ENCODE peak calls at places on chromosomes 3 and 15, in seven cellular contexts. S, Q, F, R, Z, B and C are unnamed samples.

GRCh38 chr15:57861039-57861638 is 154.6 kb downstream of the POLR2M start:
- DNase-seq in S (no peak), R (peak), Z (no peak), Q (peak), B (peak), F (peak), C (no peak)

GRCh38 chr3:71062920-71063767 is 520.4 kb downstream of the FOXP1 start:
- DNase-seq in B (no peak), Z (no peak), Q (no peak), R (no peak), F (no peak), S (no peak), C (no peak)

GRCh38 chr15:74832826-74833225 is 6.4 kb downstream of the CPLX3 start:
- DNase-seq in B (no peak), Q (no peak), S (no peak), F (no peak), R (no peak), Z (no peak), C (no peak)

GRCh38 chr15:83904107-83904720 is 250.3 kb downstream of the ADAMTSL3 start:
- DNase-seq in B (no peak), S (no peak), Z (no peak), R (no peak), Q (no peak), F (peak), C (no peak)

GRCh38 chr15:67826717-67827560 is 1.6 kb downstream of the SKOR1 start:
- DNase-seq in Z (no peak), F (no peak), S (no peak), R (peak), B (no peak), Q (no peak), C (no peak)

GRCh38 chr3:188126931-188127330 is 27.0 kb upstream of the LPP start:
- DNase-seq in Z (no peak), Q (no peak), R (no peak), F (peak), B (no peak), S (peak), C (no peak)

GRCh38 chr3:151197981-151198767 is 4.8 kb downstream of the GPR171 start:
- DNase-seq in S (no peak), Q (no peak), Z (no peak), F (no peak), R (no peak), B (no peak), C (no peak)

GRCh38 chr3:37814547-37814946 is 47.1 kb upstream of the CTDSPL start:
- DNase-seq in R (peak), B (no peak), F (no peak), S (no peak), Z (no peak), Q (no peak), C (no peak)

GRCh38 chr3:140164922-140165590 is 230.1 kb downstream of the CLSTN2 start:
- DNase-seq in S (no peak), B (no peak), Q (no peak), Z (no peak), F (no peak), R (no peak), C (no peak)

GRCh38 chr15:65302061-65302460 is 2.4 kb upstream of the RNU5B-1 start:
- DNase-seq in Q (no peak), R (no peak), Z (no peak), B (no peak), F (no peak), S (no peak), C (no peak)

GRCh38 chr15:48564690-48565089 is 80.8 kb downstream of the FBN1 start:
- DNase-seq in F (no peak), R (no peak), Z (no peak), Q (no peak), B (no peak), S (no peak), C (no peak)

GRCh38 chr15:91291673-91292072 is 191.6 kb downstream of the SV2B start:
- DNase-seq in R (peak), B (no peak), Q (no peak), F (peak), S (no peak), Z (no peak), C (no peak)
- H3K4me3 ChIP-seq in R (no peak), B (no peak), Q (no peak), F (no peak), S (no peak), Z (no peak), C (no peak)

GRCh38 chr3:25018909-25019308 is 409.2 kb upstream of the RARB start:
- DNase-seq in R (no peak), Z (no peak), F (no peak), B (no peak), Q (no peak), S (no peak), C (no peak)

GRCh38 chr3:25019506-25019905 is 408.6 kb upstream of the RARB start:
- DNase-seq in R (no peak), Z (no peak), S (no peak), Q (no peak), B (no peak), F (no peak), C (no peak)

GRCh38 chr3:25027639-25028038 is 400.4 kb upstream of the RARB start:
- DNase-seq in Q (no peak), S (no peak), Z (no peak), B (no peak), R (no peak), F (no peak), C (no peak)

DNA sequence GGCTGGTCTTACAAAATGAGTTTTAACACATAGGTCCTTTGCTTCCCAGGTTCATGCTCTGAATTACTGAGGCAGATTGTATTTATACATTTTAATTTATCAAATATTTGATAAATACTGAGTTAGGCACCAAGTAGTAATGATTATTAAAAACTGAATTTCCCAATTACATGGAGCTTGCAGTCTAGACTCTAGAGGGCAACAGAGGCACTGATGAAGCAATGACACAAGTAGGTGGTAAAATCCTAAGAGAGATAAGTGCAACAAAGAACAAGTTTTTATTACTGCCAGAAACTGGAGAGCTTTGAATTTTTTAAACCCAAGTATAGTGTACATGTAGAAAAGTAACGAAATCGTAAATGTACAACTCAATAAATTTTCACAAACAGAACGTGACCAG is 406.2 kb upstream of the RARB start:
- DNase-seq in R (no peak), B (no peak), S (no peak), F (no peak), Q (no peak), Z (no peak), C (no peak)
- TF ChIP-seq CTCF in R (peak), B (no peak), S (peak), F (peak), Q (no peak), Z (no peak), C (peak)

GRCh38 chr3:180196658-180197057 is 159.9 kb upstream of the PEX5L start:
- DNase-seq in R (no peak), S (no peak), Z (no peak), F (no peak), B (no peak), Q (no peak), C (no peak)
- H3K27ac ChIP-seq in R (no peak), S (no peak), Z (no peak), F (no peak), B (no peak), Q (no peak), C (no peak)

GRCh38 chr15:44727462-44728231 is 8.7 kb upstream of the TRIM69 start:
- DNase-seq in Q (no peak), F (no peak), Z (no peak), B (no peak), S (no peak), R (no peak), C (no peak)

GRCh38 chr15:44729394-44729913 is 6.9 kb upstream of the TRIM69 start:
- DNase-seq in S (no peak), Z (peak), Q (no peak), R (peak), B (peak), F (peak), C (no peak)

GRCh38 chr15:44728576-44729393 is 7.5 kb upstream of the TRIM69 start:
- DNase-seq in F (peak), S (peak), R (peak), B (peak), Z (peak), Q (peak), C (peak)

GRCh38 chr15:44726568-44727461 is 9.5 kb upstream of the TRIM69 start:
- DNase-seq in Q (peak), F (peak), S (no peak), R (no peak), B (peak), Z (peak), C (no peak)

DNA sequence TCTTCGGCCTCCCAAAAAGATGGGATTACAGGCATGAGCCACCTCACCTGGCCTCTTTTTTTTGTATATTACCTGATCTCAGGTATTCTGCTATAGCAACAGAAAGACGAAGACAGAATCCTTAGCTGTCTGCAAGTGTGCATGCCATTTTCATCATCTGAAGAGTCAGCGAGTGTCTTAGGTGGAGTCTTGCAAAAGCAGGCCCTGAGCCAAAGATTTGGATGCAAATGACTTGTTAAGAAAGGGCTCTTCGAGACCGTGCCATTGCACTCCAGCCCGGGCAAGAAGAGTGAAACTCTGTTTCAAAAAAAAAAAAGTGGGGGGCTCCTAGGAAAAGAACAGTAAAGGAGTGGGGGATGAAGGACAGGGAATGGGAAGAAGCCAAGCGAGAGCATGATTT is 10.2 kb upstream of the TRIM69 start:
- DNase-seq in S (no peak), Q (no peak), B (no peak), R (no peak), F (no peak), Z (no peak), C (no peak)
- H3K4me3 ChIP-seq in S (peak), Q (peak), B (no peak), R (no peak), F (peak), Z (peak), C (peak)

GRCh38 chr3:31937225-31937624 is 43.8 kb downstream of the OSBPL10 start:
- DNase-seq in B (no peak), Q (no peak), F (no peak), R (no peak), Z (no peak), S (no peak), C (no peak)
- TF ChIP-seq CTCF in B (no peak), Q (no peak), F (no peak), R (no peak), Z (no peak), S (no peak), C (no peak)

GRCh38 chr3:114449271-114450007 is 155.6 kb downstream of the TIGIT start:
- DNase-seq in R (no peak), Q (no peak), F (no peak), S (no peak), B (peak), Z (no peak), C (no peak)
- H3K27ac ChIP-seq in R (no peak), Q (no peak), F (peak), S (peak), B (peak), Z (peak), C (no peak)